ENCODE peak calls at places on chromosomes 5 and 9, in four cellular contexts. Q, F, S and M are unnamed samples.

GRCh38 chr9:122464633-122465567 is 12.8 kb downstream of the OR1J1 start:
- DNase-seq in Q (peak; percentile 66), S (peak; percentile 96), F (peak; percentile 76), M (peak; percentile 64)

GRCh38 chr9:76646249-76646648 is 118.0 kb upstream of the PCA3 start:
- DNase-seq in F (peak; percentile 62), Q (no peak), S (no peak), M (no peak)

GRCh38 chr5:45376463-45376862 is 319.7 kb downstream of the HCN1 start:
- DNase-seq in S (peak; percentile 74), F (no peak), Q (no peak), M (no peak)

GRCh38 chr9:95570150-95570549 is 53.4 kb upstream of the PTCH1 start:
- DNase-seq in Q (no peak), F (no peak), S (peak; percentile 45), M (no peak)

GRCh38 chr5:31944683-31945445 is 229.3 kb downstream of the GOLPH3 start:
- DNase-seq in S (no peak), F (peak; percentile 13), Q (no peak), M (no peak)

GRCh38 chr5:112419050-112419595 is at the start of gene EPB41L4A:
- DNase-seq in F (peak; percentile 26), S (peak; percentile 57), Q (peak; percentile 46), M (peak; percentile 11)

GRCh38 chr9:128405077-128405779 is 15.4 kb upstream of the CERCAM start:
- DNase-seq in Q (no peak), F (no peak), S (no peak), M (no peak)

GRCh38 chr5:14663734-14664269 is 716 bp upstream of the OTULIN start:
- DNase-seq in S (no peak), Q (no peak), F (peak; percentile 47), M (peak; percentile 20)

GRCh38 chr9:7976856-7977255 is 177.3 kb upstream of the DMAC1 start:
- DNase-seq in S (no peak), F (no peak), Q (no peak), M (no peak)

GRCh38 chr5:158387499-158387898 is 528.6 kb upstream of the CLINT1 start:
- DNase-seq in F (no peak), S (no peak), Q (no peak), M (no peak)

GRCh38 chr5:93069276-93069675 is 511.7 kb downstream of the NR2F1-AS1 start:
- DNase-seq in S (no peak), Q (no peak), F (no peak), M (no peak)

GRCh38 chr5:107092695-107093094 is 578.0 kb downstream of the EFNA5 start:
- DNase-seq in S (no peak), Q (no peak), F (no peak), M (no peak)

GRCh38 chr9:81461196-81461595 is 228.2 kb downstream of the TLE1 start:
- DNase-seq in F (no peak), S (no peak), Q (no peak), M (no peak)

GRCh38 chr9:136858844-136859757 is 7.0 kb downstream of the MAMDC4 start:
- DNase-seq in F (peak; percentile 92), Q (peak; percentile 81), S (no peak), M (peak; percentile 54)

GRCh38 chr9:132663120-132663519 is 6.7 kb downstream of the DDX31 start:
- DNase-seq in Q (no peak), S (no peak), F (no peak), M (no peak)

GRCh38 chr9:16796304-16796825 is 74.1 kb downstream of the BNC2 start:
- DNase-seq in S (no peak), F (no peak), Q (no peak), M (no peak)

GRCh38 chr5:18003784-18004183 is 369.5 kb downstream of the TAF11L14 start:
- DNase-seq in Q (no peak), F (no peak), S (no peak), M (no peak)

GRCh38 chr9:133664651-133665050 is 28.5 kb downstream of the DBH start:
- DNase-seq in F (no peak), S (no peak), Q (no peak), M (no peak)

GRCh38 chr5:142697846-142698245 is 12.0 kb upstream of the FGF1 start:
- DNase-seq in S (no peak), F (no peak), Q (peak; percentile 80), M (peak; percentile 51)

GRCh38 chr5:3047212-3047774 is 295.8 kb upstream of the IRX2 start:
- DNase-seq in Q (no peak), S (no peak), F (no peak), M (no peak)

GRCh38 chr5:143506881-143507552 is 103.5 kb upstream of the NR3C1 start:
- DNase-seq in S (peak; percentile 11), Q (no peak), F (no peak), M (no peak)

GRCh38 chr9:99299214-99300102 is 77.4 kb downstream of the SEC61B start:
- DNase-seq in S (peak; percentile 38), F (no peak), Q (no peak), M (no peak)

GRCh38 chr9:36874921-36875320 is 159.1 kb downstream of the PAX5 start:
- DNase-seq in S (no peak), F (no peak), Q (no peak), M (no peak)

GRCh38 chr5:53714324-53715010 is 154.0 kb downstream of the NDUFS4 start:
- DNase-seq in Q (no peak), F (no peak), S (no peak), M (no peak)
- TF ChIP-seq POLR2A in Q (no peak), F (no peak), S (no peak), M (no peak)

GRCh38 chr5:74865799-74866652 is at the start of gene FAM169A:
- DNase-seq in Q (peak; percentile 33), F (peak; percentile 51), S (no peak), M (peak; percentile 66)
- TF ChIP-seq POLR2A in Q (no peak), F (no peak), S (no peak), M (no peak)

DNA sequence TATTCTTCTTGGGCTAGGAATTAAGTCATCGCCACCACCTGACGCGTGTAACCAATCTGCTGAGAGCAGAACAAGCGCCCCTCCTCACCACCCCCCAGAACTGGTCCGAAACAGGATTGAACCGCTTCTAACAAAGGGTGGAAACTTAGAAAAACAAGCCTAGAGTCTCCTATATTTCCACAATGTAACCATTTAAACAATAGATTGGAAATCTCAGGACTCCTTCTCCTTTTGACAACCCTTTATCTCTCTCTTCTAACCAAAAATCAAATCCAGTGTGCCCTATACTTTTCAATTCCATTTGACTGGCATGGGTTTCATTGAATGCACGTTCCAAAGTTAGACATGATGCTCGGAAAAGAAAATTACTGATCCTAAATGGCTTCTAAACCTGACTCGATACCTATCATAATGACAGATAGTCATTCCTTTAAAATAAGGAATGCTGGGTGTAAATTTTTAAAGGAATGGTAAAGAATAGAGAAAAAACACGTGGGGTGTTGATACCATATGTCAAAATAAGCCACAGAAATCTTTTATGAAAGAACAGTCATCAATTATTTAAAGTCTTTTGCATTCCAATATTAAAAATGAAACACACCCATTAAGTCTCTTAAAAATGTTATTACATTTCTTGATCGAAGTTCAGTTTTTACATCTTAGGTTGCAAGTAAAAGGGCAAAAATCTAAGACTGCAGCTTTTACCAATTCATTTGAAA is 1.2 kb downstream of the ARRDC3 start:
- DNase-seq in Q (peak; percentile 69), F (peak; percentile 80), S (peak; percentile 88), M (peak; percentile 80)
- TF ChIP-seq POLR2A in Q (no peak), F (no peak), S (peak; percentile 70), M (peak; percentile 54)

GRCh38 chr9:126965077-126965476 is 50.5 kb downstream of the RALGPS1 start:
- DNase-seq in F (no peak), Q (no peak), S (no peak), M (no peak)

GRCh38 chr9:126971261-126971660 is 56.7 kb downstream of the RALGPS1 start:
- DNase-seq in Q (no peak), F (no peak), S (peak; percentile 59), M (no peak)

GRCh38 chr9:126962336-126962735 is 47.8 kb downstream of the RALGPS1 start:
- DNase-seq in S (no peak), Q (no peak), F (no peak), M (no peak)

GRCh38 chr9:126959917-126960316 is 45.3 kb downstream of the RALGPS1 start:
- DNase-seq in F (no peak), Q (no peak), S (no peak), M (no peak)

GRCh38 chr9:126965541-126966428 is 51.2 kb downstream of the RALGPS1 start:
- DNase-seq in Q (peak; percentile 60), F (peak; percentile 25), S (peak; percentile 82), M (peak; percentile 43)
- TF ChIP-seq POLR2A in Q (no peak), F (no peak), S (no peak), M (no peak)